ENCODE peak calls at places on chromosomes 6 and 20, in eight cellular contexts. One of them, this sample, is unnamed.

GRCh38 chr6:142605922-142606321 is 304.1 kb downstream of the ADGRG6 start:
- ATAC-seq in activated T-cell treated with anti-CD3 and anti-CD28 coated beads, Interleukin-2, amount 50 U/mL, for 72 hours: no peak
- ATAC-seq in activated naive CD8-positive, alpha-beta T cell treated with anti-CD3 and anti-CD28 coated beads, Interleukin-2, amount 50 U/mL, for 24 hours: no peak
- ATAC-seq in left cardiac atrium: no peak
- ATAC-seq in HepG2: no peak
- ATAC-seq in lower lobe of right lung: peak
- ATAC-seq in activated CD8-positive, alpha-beta T cell treated with anti-CD3 and anti-CD28 coated beads, Interleukin-2, amount 10 ng/mL, durations not matched to agents 7 days and 5 days: no peak
- ATAC-seq in GM23338: no peak
- ATAC-seq in this sample: no peak

GRCh38 chr6:168277274-168277669 is 42.3 kb downstream of the DACT2 start:
- ATAC-seq in activated T-cell treated with anti-CD3 and anti-CD28 coated beads, Interleukin-2, amount 50 U/mL, for 72 hours: no peak
- ATAC-seq in activated naive CD8-positive, alpha-beta T cell treated with anti-CD3 and anti-CD28 coated beads, Interleukin-2, amount 50 U/mL, for 24 hours: no peak
- ATAC-seq in left cardiac atrium: no peak
- ATAC-seq in HepG2: no peak
- ATAC-seq in lower lobe of right lung: no peak
- ATAC-seq in activated CD8-positive, alpha-beta T cell treated with anti-CD3 and anti-CD28 coated beads, Interleukin-2, amount 10 ng/mL, durations not matched to agents 7 days and 5 days: no peak
- ATAC-seq in GM23338: peak
- ATAC-seq in this sample: no peak

GRCh38 chr6:158474961-158475343 is 84.9 kb upstream of the TMEM181 start:
- ATAC-seq in activated T-cell treated with anti-CD3 and anti-CD28 coated beads, Interleukin-2, amount 50 U/mL, for 72 hours: no peak
- ATAC-seq in activated naive CD8-positive, alpha-beta T cell treated with anti-CD3 and anti-CD28 coated beads, Interleukin-2, amount 50 U/mL, for 24 hours: no peak
- ATAC-seq in left cardiac atrium: no peak
- ATAC-seq in HepG2: no peak
- ATAC-seq in lower lobe of right lung: no peak
- ATAC-seq in activated CD8-positive, alpha-beta T cell treated with anti-CD3 and anti-CD28 coated beads, Interleukin-2, amount 10 ng/mL, durations not matched to agents 7 days and 5 days: no peak
- ATAC-seq in GM23338: peak
- ATAC-seq in this sample: no peak

GRCh38 chr20:48006036-48006833 is 221.0 kb upstream of the SULF2 start:
- ATAC-seq in activated T-cell treated with anti-CD3 and anti-CD28 coated beads, Interleukin-2, amount 50 U/mL, for 72 hours: no peak
- ATAC-seq in activated naive CD8-positive, alpha-beta T cell treated with anti-CD3 and anti-CD28 coated beads, Interleukin-2, amount 50 U/mL, for 24 hours: no peak
- ATAC-seq in left cardiac atrium: no peak
- ATAC-seq in HepG2: peak
- ATAC-seq in lower lobe of right lung: no peak
- ATAC-seq in activated CD8-positive, alpha-beta T cell treated with anti-CD3 and anti-CD28 coated beads, Interleukin-2, amount 10 ng/mL, durations not matched to agents 7 days and 5 days: no peak
- ATAC-seq in GM23338: no peak
- ATAC-seq in this sample: no peak

GRCh38 chr20:3760980-3761379 is 6.6 kb downstream of the ADISSP start:
- ATAC-seq in activated T-cell treated with anti-CD3 and anti-CD28 coated beads, Interleukin-2, amount 50 U/mL, for 72 hours: no peak
- ATAC-seq in activated naive CD8-positive, alpha-beta T cell treated with anti-CD3 and anti-CD28 coated beads, Interleukin-2, amount 50 U/mL, for 24 hours: no peak
- ATAC-seq in left cardiac atrium: no peak
- ATAC-seq in HepG2: no peak
- ATAC-seq in lower lobe of right lung: no peak
- ATAC-seq in activated CD8-positive, alpha-beta T cell treated with anti-CD3 and anti-CD28 coated beads, Interleukin-2, amount 10 ng/mL, durations not matched to agents 7 days and 5 days: no peak
- ATAC-seq in GM23338: no peak
- ATAC-seq in this sample: no peak

GRCh38 chr6:142721213-142721920 is 223.6 kb downstream of the HIVEP2 start:
- ATAC-seq in activated T-cell treated with anti-CD3 and anti-CD28 coated beads, Interleukin-2, amount 50 U/mL, for 72 hours: no peak
- ATAC-seq in activated naive CD8-positive, alpha-beta T cell treated with anti-CD3 and anti-CD28 coated beads, Interleukin-2, amount 50 U/mL, for 24 hours: no peak
- ATAC-seq in left cardiac atrium: no peak
- ATAC-seq in HepG2: no peak
- ATAC-seq in lower lobe of right lung: no peak
- ATAC-seq in activated CD8-positive, alpha-beta T cell treated with anti-CD3 and anti-CD28 coated beads, Interleukin-2, amount 10 ng/mL, durations not matched to agents 7 days and 5 days: no peak
- ATAC-seq in GM23338: no peak
- ATAC-seq in this sample: no peak

GRCh38 chr6:108862479-108863191 is 14.4 kb downstream of the ARMC2 start:
- ATAC-seq in activated T-cell treated with anti-CD3 and anti-CD28 coated beads, Interleukin-2, amount 50 U/mL, for 72 hours: no peak
- ATAC-seq in activated naive CD8-positive, alpha-beta T cell treated with anti-CD3 and anti-CD28 coated beads, Interleukin-2, amount 50 U/mL, for 24 hours: no peak
- ATAC-seq in left cardiac atrium: peak
- ATAC-seq in HepG2: no peak
- ATAC-seq in lower lobe of right lung: peak
- ATAC-seq in activated CD8-positive, alpha-beta T cell treated with anti-CD3 and anti-CD28 coated beads, Interleukin-2, amount 10 ng/mL, durations not matched to agents 7 days and 5 days: no peak
- ATAC-seq in GM23338: no peak
- ATAC-seq in this sample: no peak

GRCh38 chr6:93243379-93243778 is 176.0 kb downstream of the EPHA7 start:
- ATAC-seq in activated T-cell treated with anti-CD3 and anti-CD28 coated beads, Interleukin-2, amount 50 U/mL, for 72 hours: no peak
- ATAC-seq in activated naive CD8-positive, alpha-beta T cell treated with anti-CD3 and anti-CD28 coated beads, Interleukin-2, amount 50 U/mL, for 24 hours: no peak
- ATAC-seq in left cardiac atrium: no peak
- ATAC-seq in HepG2: no peak
- ATAC-seq in lower lobe of right lung: no peak
- ATAC-seq in activated CD8-positive, alpha-beta T cell treated with anti-CD3 and anti-CD28 coated beads, Interleukin-2, amount 10 ng/mL, durations not matched to agents 7 days and 5 days: no peak
- ATAC-seq in GM23338: no peak
- ATAC-seq in this sample: no peak

GRCh38 chr6:90397929-90398674 is 101.5 kb upstream of the BACH2 start:
- ATAC-seq in activated T-cell treated with anti-CD3 and anti-CD28 coated beads, Interleukin-2, amount 50 U/mL, for 72 hours: peak
- ATAC-seq in activated naive CD8-positive, alpha-beta T cell treated with anti-CD3 and anti-CD28 coated beads, Interleukin-2, amount 50 U/mL, for 24 hours: peak
- ATAC-seq in left cardiac atrium: peak
- ATAC-seq in HepG2: no peak
- ATAC-seq in lower lobe of right lung: peak
- ATAC-seq in activated CD8-positive, alpha-beta T cell treated with anti-CD3 and anti-CD28 coated beads, Interleukin-2, amount 10 ng/mL, durations not matched to agents 7 days and 5 days: peak
- ATAC-seq in GM23338: peak
- ATAC-seq in this sample: peak

GRCh38 chr6:167575201-167575696 is 250.4 kb downstream of the TTLL2 start:
- ATAC-seq in activated T-cell treated with anti-CD3 and anti-CD28 coated beads, Interleukin-2, amount 50 U/mL, for 72 hours: no peak
- ATAC-seq in activated naive CD8-positive, alpha-beta T cell treated with anti-CD3 and anti-CD28 coated beads, Interleukin-2, amount 50 U/mL, for 24 hours: no peak
- ATAC-seq in left cardiac atrium: no peak
- ATAC-seq in HepG2: no peak
- ATAC-seq in lower lobe of right lung: no peak
- ATAC-seq in activated CD8-positive, alpha-beta T cell treated with anti-CD3 and anti-CD28 coated beads, Interleukin-2, amount 10 ng/mL, durations not matched to agents 7 days and 5 days: no peak
- ATAC-seq in GM23338: no peak
- ATAC-seq in this sample: no peak

GRCh38 chr20:40676466-40676865 is 12.6 kb downstream of the MAFB start:
- ATAC-seq in activated T-cell treated with anti-CD3 and anti-CD28 coated beads, Interleukin-2, amount 50 U/mL, for 72 hours: no peak
- ATAC-seq in activated naive CD8-positive, alpha-beta T cell treated with anti-CD3 and anti-CD28 coated beads, Interleukin-2, amount 50 U/mL, for 24 hours: no peak
- ATAC-seq in left cardiac atrium: no peak
- ATAC-seq in HepG2: peak
- ATAC-seq in lower lobe of right lung: peak
- ATAC-seq in activated CD8-positive, alpha-beta T cell treated with anti-CD3 and anti-CD28 coated beads, Interleukin-2, amount 10 ng/mL, durations not matched to agents 7 days and 5 days: no peak
- ATAC-seq in GM23338: no peak
- ATAC-seq in this sample: no peak

GRCh38 chr6:157885211-157885788 is 62.3 kb downstream of the SNX9 start:
- ATAC-seq in activated T-cell treated with anti-CD3 and anti-CD28 coated beads, Interleukin-2, amount 50 U/mL, for 72 hours: peak
- ATAC-seq in activated naive CD8-positive, alpha-beta T cell treated with anti-CD3 and anti-CD28 coated beads, Interleukin-2, amount 50 U/mL, for 24 hours: peak
- ATAC-seq in left cardiac atrium: no peak
- ATAC-seq in HepG2: no peak
- ATAC-seq in lower lobe of right lung: no peak
- ATAC-seq in activated CD8-positive, alpha-beta T cell treated with anti-CD3 and anti-CD28 coated beads, Interleukin-2, amount 10 ng/mL, durations not matched to agents 7 days and 5 days: peak
- ATAC-seq in GM23338: no peak
- ATAC-seq in this sample: peak

GRCh38 chr20:43563429-43563828 is 4.6 kb downstream of the SGK2 start:
- ATAC-seq in activated T-cell treated with anti-CD3 and anti-CD28 coated beads, Interleukin-2, amount 50 U/mL, for 72 hours: no peak
- ATAC-seq in activated naive CD8-positive, alpha-beta T cell treated with anti-CD3 and anti-CD28 coated beads, Interleukin-2, amount 50 U/mL, for 24 hours: no peak
- ATAC-seq in left cardiac atrium: no peak
- ATAC-seq in HepG2: no peak
- ATAC-seq in lower lobe of right lung: no peak
- ATAC-seq in activated CD8-positive, alpha-beta T cell treated with anti-CD3 and anti-CD28 coated beads, Interleukin-2, amount 10 ng/mL, durations not matched to agents 7 days and 5 days: no peak
- ATAC-seq in GM23338: no peak
- ATAC-seq in this sample: no peak

GRCh38 chr20:61896058-61896961 is 169.4 kb downstream of the TAF4 start:
- ATAC-seq in activated T-cell treated with anti-CD3 and anti-CD28 coated beads, Interleukin-2, amount 50 U/mL, for 72 hours: no peak
- ATAC-seq in activated naive CD8-positive, alpha-beta T cell treated with anti-CD3 and anti-CD28 coated beads, Interleukin-2, amount 50 U/mL, for 24 hours: peak
- ATAC-seq in left cardiac atrium: peak
- ATAC-seq in HepG2: peak
- ATAC-seq in lower lobe of right lung: peak
- ATAC-seq in activated CD8-positive, alpha-beta T cell treated with anti-CD3 and anti-CD28 coated beads, Interleukin-2, amount 10 ng/mL, durations not matched to agents 7 days and 5 days: peak
- ATAC-seq in GM23338: peak
- ATAC-seq in this sample: no peak

GRCh38 chr20:43420192-43420591 is 37.5 kb upstream of the SRSF6 start:
- ATAC-seq in activated T-cell treated with anti-CD3 and anti-CD28 coated beads, Interleukin-2, amount 50 U/mL, for 72 hours: no peak
- ATAC-seq in activated naive CD8-positive, alpha-beta T cell treated with anti-CD3 and anti-CD28 coated beads, Interleukin-2, amount 50 U/mL, for 24 hours: no peak
- ATAC-seq in left cardiac atrium: no peak
- ATAC-seq in HepG2: no peak
- ATAC-seq in lower lobe of right lung: no peak
- ATAC-seq in activated CD8-positive, alpha-beta T cell treated with anti-CD3 and anti-CD28 coated beads, Interleukin-2, amount 10 ng/mL, durations not matched to agents 7 days and 5 days: no peak
- ATAC-seq in GM23338: no peak
- ATAC-seq in this sample: no peak

GRCh38 chr6:47729457-47729856 is 31.1 kb downstream of the ADGRF4 start:
- ATAC-seq in activated T-cell treated with anti-CD3 and anti-CD28 coated beads, Interleukin-2, amount 50 U/mL, for 72 hours: peak
- ATAC-seq in activated naive CD8-positive, alpha-beta T cell treated with anti-CD3 and anti-CD28 coated beads, Interleukin-2, amount 50 U/mL, for 24 hours: peak
- ATAC-seq in left cardiac atrium: peak
- ATAC-seq in HepG2: no peak
- ATAC-seq in lower lobe of right lung: no peak
- ATAC-seq in activated CD8-positive, alpha-beta T cell treated with anti-CD3 and anti-CD28 coated beads, Interleukin-2, amount 10 ng/mL, durations not matched to agents 7 days and 5 days: no peak
- ATAC-seq in GM23338: no peak
- ATAC-seq in this sample: no peak

GRCh38 chr6:151675746-151676459 is 131.6 kb upstream of the ESR1 start:
- ATAC-seq in activated T-cell treated with anti-CD3 and anti-CD28 coated beads, Interleukin-2, amount 50 U/mL, for 72 hours: peak
- ATAC-seq in activated naive CD8-positive, alpha-beta T cell treated with anti-CD3 and anti-CD28 coated beads, Interleukin-2, amount 50 U/mL, for 24 hours: peak
- ATAC-seq in left cardiac atrium: no peak
- ATAC-seq in HepG2: peak
- ATAC-seq in lower lobe of right lung: peak
- ATAC-seq in activated CD8-positive, alpha-beta T cell treated with anti-CD3 and anti-CD28 coated beads, Interleukin-2, amount 10 ng/mL, durations not matched to agents 7 days and 5 days: peak
- ATAC-seq in GM23338: peak
- ATAC-seq in this sample: peak

GRCh38 chr20:46974669-46975434 is 80.2 kb downstream of the EYA2 start:
- ATAC-seq in activated T-cell treated with anti-CD3 and anti-CD28 coated beads, Interleukin-2, amount 50 U/mL, for 72 hours: no peak
- ATAC-seq in activated naive CD8-positive, alpha-beta T cell treated with anti-CD3 and anti-CD28 coated beads, Interleukin-2, amount 50 U/mL, for 24 hours: no peak
- ATAC-seq in left cardiac atrium: peak
- ATAC-seq in HepG2: no peak
- ATAC-seq in lower lobe of right lung: no peak
- ATAC-seq in activated CD8-positive, alpha-beta T cell treated with anti-CD3 and anti-CD28 coated beads, Interleukin-2, amount 10 ng/mL, durations not matched to agents 7 days and 5 days: peak
- ATAC-seq in GM23338: no peak
- ATAC-seq in this sample: no peak

GRCh38 chr6:142302427-142303190 is 802 bp downstream of the ADGRG6 start:
- ATAC-seq in activated T-cell treated with anti-CD3 and anti-CD28 coated beads, Interleukin-2, amount 50 U/mL, for 72 hours: no peak
- ATAC-seq in activated naive CD8-positive, alpha-beta T cell treated with anti-CD3 and anti-CD28 coated beads, Interleukin-2, amount 50 U/mL, for 24 hours: no peak
- ATAC-seq in left cardiac atrium: no peak
- ATAC-seq in HepG2: peak
- ATAC-seq in lower lobe of right lung: peak
- ATAC-seq in activated CD8-positive, alpha-beta T cell treated with anti-CD3 and anti-CD28 coated beads, Interleukin-2, amount 10 ng/mL, durations not matched to agents 7 days and 5 days: no peak
- ATAC-seq in GM23338: peak
- ATAC-seq in this sample: no peak